ENCODE peak calls at places on chromosomes 4 and X, in six cellular contexts. Q is CD4-positive, alpha-beta T cell; T is AML-193; B is nucleus accumbens; M is activated CD4-positive, alpha-beta T cell treated with anti-CD3 and anti-CD28 coated beads, Interleukin-2, amount 50 U/mL, for 24 hours; H is HEK293T. R is an unnamed sample.
A peak's percentile ranks its signal among the peaks of the same experiment; 100 is the strongest.

GRCh38 chrX:41672643-41673042 is 16.1 kb upstream of the GPR34 start:
- DNase-seq in M (no peak), B (no peak), T (no peak), Q (no peak), H (no peak), R (no peak)

GRCh38 chrX:52363247-52363883 is 5.5 kb upstream of the XAGE2 start:
- DNase-seq in H (peak; percentile 17), M (no peak), Q (no peak), B (no peak), T (no peak), R (no peak)

GRCh38 chrX:146456058-146456457 is 353.5 kb upstream of the CXorf51B start:
- DNase-seq in M (no peak), H (no peak), T (no peak), Q (no peak), B (no peak), R (no peak)

GRCh38 chr4:167000141-167000852 is 234.0 kb downstream of the SPOCK3 start:
- DNase-seq in T (no peak), M (no peak), Q (no peak), H (no peak), B (no peak), R (no peak)

GRCh38 chrX:41084044-41084359 is 1.2 kb upstream of the USP9X start:
- DNase-seq in B (no peak), Q (no peak), M (no peak), T (no peak), H (no peak), R (no peak)

GRCh38 chr4:6506616-6507140 is 34.3 kb upstream of the PPP2R2C start:
- DNase-seq in M (no peak), Q (no peak), B (no peak), T (no peak), H (no peak), R (no peak)

GRCh38 chrX:70470850-70471289 is 26.2 kb downstream of the DLG3 start:
- DNase-seq in T (no peak), B (no peak), H (no peak), M (no peak), Q (no peak), R (no peak)

GRCh38 chrX:125293792-125294780 is 25.6 kb upstream of the TEX13C start:
- DNase-seq in M (no peak), H (no peak), B (no peak), Q (no peak), T (peak; percentile 22), R (no peak)

GRCh38 chr4:148056879-148057278 is 325.0 kb downstream of the ARHGAP10 start:
- DNase-seq in Q (peak; percentile 27), H (peak; percentile 33), B (peak; percentile 33), M (peak; percentile 51), T (peak; percentile 94), R (no peak)

GRCh38 chrX:54807524-54808108 is at the start of gene MAGED2:
- DNase-seq in Q (peak; percentile 68), B (peak; percentile 19), M (no peak), T (no peak), H (peak; percentile 46), R (no peak)

GRCh38 chr4:46442963-46443362 is 53.0 kb upstream of the GABRA2 start:
- DNase-seq in Q (no peak), B (no peak), T (no peak), H (no peak), M (no peak), R (no peak)